ENCODE peak calls at places on chromosomes 13 and 19, in five cellular contexts. G is activated naive CD8-positive, alpha-beta T cell treated with anti-CD3 and anti-CD28 coated beads, Interleukin-2, amount 50 U/mL, for 24 hours; B is KG1; W is ELR; Y is stimulated activated CD8-positive, alpha-beta memory T cell treated with anti-CD3 and anti-CD28 coated beads, Interleukin-12 subunit alpha, Interleukin-12 subunit beta, amount 100 ng/mL, for 4 hours. H is an unnamed sample.
A peak's percentile ranks its signal among the peaks of the same experiment; 100 is the strongest.

GRCh38 chr13:97285221-97285955 is 63.3 kb downstream of the MBNL2 start:
- DNase-seq in Y (no peak), B (no peak), W (no peak), G (no peak), H (no peak)

GRCh38 chr19:12596927-12597548 is 13.6 kb downstream of the ZNF490 start:
- DNase-seq in B (no peak), Y (no peak), W (no peak), G (no peak), H (no peak)

GRCh38 chr13:74835579-74835978 is 646.4 kb downstream of the TBC1D4 start:
- DNase-seq in G (no peak), Y (no peak), W (no peak), B (no peak), H (no peak)

GRCh38 chr13:30364876-30365275 is 57.4 kb upstream of the UBE2L5 start:
- DNase-seq in G (no peak), B (no peak), W (peak; percentile 63), Y (no peak), H (no peak)

GRCh38 chr19:18193388-18194207 is 580 bp downstream of the MPV17L2 start:
- DNase-seq in G (no peak), B (no peak), Y (no peak), W (peak; percentile 35), H (peak; percentile 7)

GRCh38 chr19:33177417-33177976 is 16.6 kb upstream of the LRP3 start:
- DNase-seq in Y (no peak), G (peak; percentile 66), B (peak; percentile 83), W (peak; percentile 71), H (peak; percentile 61)

GRCh38 chr13:85040176-85040660 is 759.0 kb downstream of the SLITRK6 start:
- DNase-seq in B (no peak), G (no peak), W (no peak), Y (no peak), H (no peak)

GRCh38 chr13:32881074-32881791 is 135.0 kb upstream of the KL start:
- DNase-seq in G (no peak), Y (no peak), W (peak; percentile 43), B (no peak), H (no peak)

GRCh38 chr19:35689836-35690235 is 14.5 kb upstream of the ZBTB32 start:
- DNase-seq in B (no peak), W (no peak), Y (no peak), G (no peak), H (no peak)

GRCh38 chr13:98450495-98451167 is 126.3 kb downstream of the STK24 start:
- DNase-seq in B (no peak), Y (no peak), G (no peak), W (no peak), H (no peak)

GRCh38 chr19:30371157-30371845 is 883 bp upstream of the ZNF536 start:
- DNase-seq in Y (no peak), G (no peak), W (no peak), B (no peak), H (no peak)

GRCh38 chr13:100209857-100210580 is 121.1 kb downstream of the PCCA start:
- DNase-seq in Y (no peak), B (no peak), G (no peak), W (peak; percentile 87), H (no peak)

GRCh38 chr13:95698047-95698749 is 21.3 kb downstream of the DNAJC3 start:
- DNase-seq in B (no peak), G (no peak), W (peak; percentile 37), Y (no peak), H (no peak)

GRCh38 chr19:28289294-28290063 is 923.5 kb downstream of the UQCRFS1 start:
- DNase-seq in W (no peak), G (no peak), B (no peak), Y (no peak), H (no peak)

GRCh38 chr13:113138792-113139551 is 16.4 kb downstream of the F10 start:
- DNase-seq in Y (no peak), B (no peak), G (no peak), W (no peak), H (no peak)

GRCh38 chr13:32587014-32587773 is 942 bp downstream of the PDS5B start:
- DNase-seq in B (peak; percentile 44), W (peak; percentile 69), Y (peak; percentile 34), G (peak; percentile 66), H (peak; percentile 78)

GRCh38 chr19:39032164-39032918 is at the start of gene FBXO27:
- DNase-seq in G (peak; percentile 11), Y (no peak), B (no peak), W (peak; percentile 8), H (peak; percentile 30)

GRCh38 chr19:31334101-31334848 is 15.0 kb downstream of the TSHZ3 start:
- DNase-seq in W (peak; percentile 72), B (no peak), Y (no peak), G (no peak), H (no peak)

GRCh38 chr19:44552324-44552723 is 22.8 kb upstream of the CEACAM20 start:
- DNase-seq in G (peak; percentile 49), B (peak; percentile 29), Y (no peak), W (peak; percentile 57), H (peak; percentile 24)

H was measured in GM13977.